ENCODE peak calls at places on chromosome 10, in seven cellular contexts. One of them, this sample, is unnamed.

GRCh38 chr10:91587710-91588638 is 44.9 kb downstream of the PPP1R3C start:
- DNase-seq in T-helper 9 cell: no peak
- DNase-seq in activated T-helper 1 cell treated with anti-CD3 and anti-CD28 coated beads, Interleukin-2, amount 50 U/mL, for 16 hours: no peak
- DNase-seq in chondrocyte: no peak
- DNase-seq in kidney epithelial cell: no peak
- DNase-seq in RCC 7860: peak; percentile 71
- DNase-seq in posterior cingulate gyrus: no peak
- DNase-seq in this sample: no peak

GRCh38 chr10:117148284-117148683 is 10.2 kb upstream of the VAX1 start:
- DNase-seq in chondrocyte: no peak
- DNase-seq in posterior cingulate gyrus: no peak
- DNase-seq in activated T-helper 1 cell treated with anti-CD3 and anti-CD28 coated beads, Interleukin-2, amount 50 U/mL, for 16 hours: no peak
- DNase-seq in T-helper 9 cell: no peak
- DNase-seq in kidney epithelial cell: no peak
- DNase-seq in RCC 7860: no peak
- DNase-seq in this sample: no peak

GRCh38 chr10:5485948-5486851 is 13.2 kb downstream of the CALML5 start:
- DNase-seq in activated T-helper 1 cell treated with anti-CD3 and anti-CD28 coated beads, Interleukin-2, amount 50 U/mL, for 16 hours: no peak
- DNase-seq in RCC 7860: no peak
- DNase-seq in T-helper 9 cell: no peak
- DNase-seq in chondrocyte: no peak
- DNase-seq in kidney epithelial cell: no peak
- DNase-seq in posterior cingulate gyrus: no peak
- DNase-seq in this sample: no peak

GRCh38 chr10:119342017-119342734 is 134.8 kb downstream of the GRK5 start:
- DNase-seq in T-helper 9 cell: no peak
- DNase-seq in kidney epithelial cell: no peak
- DNase-seq in posterior cingulate gyrus: no peak
- DNase-seq in RCC 7860: no peak
- DNase-seq in chondrocyte: no peak
- DNase-seq in activated T-helper 1 cell treated with anti-CD3 and anti-CD28 coated beads, Interleukin-2, amount 50 U/mL, for 16 hours: no peak
- DNase-seq in this sample: no peak

GRCh38 chr10:111598433-111599059 is 521.7 kb downstream of the ADRA2A start:
- DNase-seq in kidney epithelial cell: no peak
- DNase-seq in posterior cingulate gyrus: no peak
- DNase-seq in T-helper 9 cell: peak; percentile 11
- DNase-seq in activated T-helper 1 cell treated with anti-CD3 and anti-CD28 coated beads, Interleukin-2, amount 50 U/mL, for 16 hours: peak; percentile 3
- DNase-seq in chondrocyte: no peak
- DNase-seq in RCC 7860: peak; percentile 41
- DNase-seq in this sample: peak; percentile 61

GRCh38 chr10:10533417-10533816 is 484.3 kb upstream of the CELF2 start:
- DNase-seq in RCC 7860: no peak
- DNase-seq in kidney epithelial cell: no peak
- DNase-seq in activated T-helper 1 cell treated with anti-CD3 and anti-CD28 coated beads, Interleukin-2, amount 50 U/mL, for 16 hours: no peak
- DNase-seq in chondrocyte: no peak
- DNase-seq in posterior cingulate gyrus: no peak
- DNase-seq in T-helper 9 cell: no peak
- DNase-seq in this sample: no peak

GRCh38 chr10:8051109-8051781 is 3.2 kb upstream of the GATA3 start:
- DNase-seq in posterior cingulate gyrus: no peak
- DNase-seq in chondrocyte: no peak
- DNase-seq in activated T-helper 1 cell treated with anti-CD3 and anti-CD28 coated beads, Interleukin-2, amount 50 U/mL, for 16 hours: no peak
- DNase-seq in kidney epithelial cell: no peak
- DNase-seq in RCC 7860: no peak
- DNase-seq in T-helper 9 cell: no peak
- DNase-seq in this sample: no peak

GRCh38 chr10:14391342-14391741 is 60.6 kb upstream of the FRMD4A start:
- DNase-seq in RCC 7860: no peak
- DNase-seq in kidney epithelial cell: no peak
- DNase-seq in chondrocyte: no peak
- DNase-seq in T-helper 9 cell: no peak
- DNase-seq in posterior cingulate gyrus: no peak
- DNase-seq in activated T-helper 1 cell treated with anti-CD3 and anti-CD28 coated beads, Interleukin-2, amount 50 U/mL, for 16 hours: no peak
- DNase-seq in this sample: no peak

GRCh38 chr10:48549236-48549635 is 55.6 kb downstream of the ARHGAP22 start:
- DNase-seq in chondrocyte: no peak
- DNase-seq in activated T-helper 1 cell treated with anti-CD3 and anti-CD28 coated beads, Interleukin-2, amount 50 U/mL, for 16 hours: no peak
- DNase-seq in RCC 7860: no peak
- DNase-seq in posterior cingulate gyrus: no peak
- DNase-seq in kidney epithelial cell: no peak
- DNase-seq in T-helper 9 cell: no peak
- DNase-seq in this sample: no peak

GRCh38 chr10:112525215-112525614 is 78.2 kb downstream of the VTI1A start:
- DNase-seq in RCC 7860: no peak
- DNase-seq in T-helper 9 cell: no peak
- DNase-seq in kidney epithelial cell: no peak
- DNase-seq in chondrocyte: no peak
- DNase-seq in posterior cingulate gyrus: no peak
- DNase-seq in activated T-helper 1 cell treated with anti-CD3 and anti-CD28 coated beads, Interleukin-2, amount 50 U/mL, for 16 hours: no peak
- DNase-seq in this sample: no peak

GRCh38 chr10:18822156-18822555 is 162.9 kb downstream of the ARL5B start:
- DNase-seq in kidney epithelial cell: no peak
- DNase-seq in posterior cingulate gyrus: no peak
- DNase-seq in chondrocyte: no peak
- DNase-seq in activated T-helper 1 cell treated with anti-CD3 and anti-CD28 coated beads, Interleukin-2, amount 50 U/mL, for 16 hours: no peak
- DNase-seq in RCC 7860: peak; percentile 7
- DNase-seq in T-helper 9 cell: no peak
- DNase-seq in this sample: peak; percentile 31

GRCh38 chr10:75739454-75740143 is 308.2 kb downstream of the LRMDA start:
- DNase-seq in RCC 7860: no peak
- DNase-seq in kidney epithelial cell: no peak
- DNase-seq in chondrocyte: no peak
- DNase-seq in T-helper 9 cell: no peak
- DNase-seq in activated T-helper 1 cell treated with anti-CD3 and anti-CD28 coated beads, Interleukin-2, amount 50 U/mL, for 16 hours: no peak
- DNase-seq in posterior cingulate gyrus: no peak
- DNase-seq in this sample: no peak

GRCh38 chr10:112964482-112964881 is 14.4 kb downstream of the TCF7L2 start:
- DNase-seq in chondrocyte: no peak
- DNase-seq in posterior cingulate gyrus: no peak
- DNase-seq in activated T-helper 1 cell treated with anti-CD3 and anti-CD28 coated beads, Interleukin-2, amount 50 U/mL, for 16 hours: no peak
- DNase-seq in T-helper 9 cell: no peak
- DNase-seq in RCC 7860: no peak
- DNase-seq in kidney epithelial cell: no peak
- DNase-seq in this sample: no peak

GRCh38 chr10:91007656-91008055 is 86.8 kb upstream of the ANKRD1 start:
- DNase-seq in T-helper 9 cell: no peak
- DNase-seq in chondrocyte: no peak
- DNase-seq in posterior cingulate gyrus: no peak
- DNase-seq in activated T-helper 1 cell treated with anti-CD3 and anti-CD28 coated beads, Interleukin-2, amount 50 U/mL, for 16 hours: no peak
- DNase-seq in RCC 7860: no peak
- DNase-seq in kidney epithelial cell: no peak
- DNase-seq in this sample: no peak

GRCh38 chr10:6504296-6504695 is 75.8 kb downstream of the PRKCQ start:
- DNase-seq in T-helper 9 cell: no peak
- DNase-seq in RCC 7860: no peak
- DNase-seq in activated T-helper 1 cell treated with anti-CD3 and anti-CD28 coated beads, Interleukin-2, amount 50 U/mL, for 16 hours: no peak
- DNase-seq in posterior cingulate gyrus: no peak
- DNase-seq in chondrocyte: no peak
- DNase-seq in kidney epithelial cell: peak; percentile 16
- DNase-seq in this sample: no peak

This sample was measured in iPS DF 6.9.